ENCODE peak calls at places on chromosome 1, in five cellular contexts. Z, H, U, F and W are unnamed samples.

GRCh38 chr1:19828546-19828945 is 13.5 kb upstream of the RNF186 start:
- DNase-seq in U (no peak), H (no peak), F (no peak), Z (no peak), W (no peak)

GRCh38 chr1:96842215-96842614 is 120.6 kb downstream of the PTBP2 start:
- DNase-seq in U (no peak), Z (no peak), F (no peak), H (no peak), W (no peak)

GRCh38 chr1:243495442-243496172 is 239.8 kb downstream of the SDCCAG8 start:
- DNase-seq in H (no peak), F (no peak), Z (no peak), U (peak), W (no peak)

GRCh38 chr1:183956559-183957188 is 80.9 kb downstream of the COLGALT2 start:
- DNase-seq in F (peak), Z (peak), U (no peak), H (peak), W (peak)

GRCh38 chr1:107748529-107748928 is 216.5 kb downstream of the VAV3 start:
- DNase-seq in U (no peak), F (no peak), H (no peak), Z (no peak), W (no peak)

GRCh38 chr1:216064643-216065042 is 358.6 kb downstream of the USH2A start:
- DNase-seq in F (no peak), U (no peak), H (no peak), Z (no peak), W (no peak)

GRCh38 chr1:46068525-46068924 is 63.9 kb downstream of the PIK3R3 start:
- DNase-seq in Z (no peak), H (no peak), F (no peak), U (no peak), W (no peak)

GRCh38 chr1:223216482-223217205 is 73.6 kb upstream of the TLR5 start:
- DNase-seq in U (no peak), H (no peak), Z (no peak), F (no peak), W (no peak)

GRCh38 chr1:226026833-226027232 is 27.7 kb upstream of the SDE2 start:
- DNase-seq in U (no peak), Z (no peak), F (no peak), H (no peak), W (no peak)

GRCh38 chr1:206005761-206006160 is 2.6 kb upstream of the RAB7B start:
- DNase-seq in Z (no peak), H (no peak), F (no peak), U (no peak), W (no peak)

GRCh38 chr1:94858276-94858675 is 38.1 kb downstream of the SLC44A3 start:
- DNase-seq in U (no peak), F (no peak), H (no peak), Z (no peak), W (no peak)

GRCh38 chr1:67937651-67938050 is 104.4 kb upstream of the GNG12 start:
- DNase-seq in H (no peak), F (no peak), U (no peak), Z (no peak), W (no peak)

GRCh38 chr1:226863446-226863845 is 7.0 kb upstream of the PSEN2 start:
- DNase-seq in Z (no peak), U (no peak), F (no peak), H (no peak), W (no peak)

GRCh38 chr1:56973898-56974752 is 8.3 kb upstream of the C8B start:
- DNase-seq in U (peak), Z (no peak), H (no peak), F (no peak), W (no peak)

GRCh38 chr1:181604482-181604881 is 121.2 kb downstream of the CACNA1E start:
- DNase-seq in Z (no peak), F (no peak), U (peak), H (no peak), W (no peak)

GRCh38 chr1:25594971-25595370 is 21.6 kb upstream of the MAN1C1 start:
- DNase-seq in Z (no peak), U (no peak), F (no peak), H (no peak), W (no peak)

GRCh38 chr1:25586181-25586588 is 30.4 kb upstream of the MAN1C1 start:
- DNase-seq in U (no peak), H (no peak), F (no peak), Z (no peak), W (no peak)

GRCh38 chr1:25587290-25587689 is 29.3 kb upstream of the MAN1C1 start:
- DNase-seq in U (no peak), H (no peak), Z (peak), F (no peak), W (no peak)

DNA sequence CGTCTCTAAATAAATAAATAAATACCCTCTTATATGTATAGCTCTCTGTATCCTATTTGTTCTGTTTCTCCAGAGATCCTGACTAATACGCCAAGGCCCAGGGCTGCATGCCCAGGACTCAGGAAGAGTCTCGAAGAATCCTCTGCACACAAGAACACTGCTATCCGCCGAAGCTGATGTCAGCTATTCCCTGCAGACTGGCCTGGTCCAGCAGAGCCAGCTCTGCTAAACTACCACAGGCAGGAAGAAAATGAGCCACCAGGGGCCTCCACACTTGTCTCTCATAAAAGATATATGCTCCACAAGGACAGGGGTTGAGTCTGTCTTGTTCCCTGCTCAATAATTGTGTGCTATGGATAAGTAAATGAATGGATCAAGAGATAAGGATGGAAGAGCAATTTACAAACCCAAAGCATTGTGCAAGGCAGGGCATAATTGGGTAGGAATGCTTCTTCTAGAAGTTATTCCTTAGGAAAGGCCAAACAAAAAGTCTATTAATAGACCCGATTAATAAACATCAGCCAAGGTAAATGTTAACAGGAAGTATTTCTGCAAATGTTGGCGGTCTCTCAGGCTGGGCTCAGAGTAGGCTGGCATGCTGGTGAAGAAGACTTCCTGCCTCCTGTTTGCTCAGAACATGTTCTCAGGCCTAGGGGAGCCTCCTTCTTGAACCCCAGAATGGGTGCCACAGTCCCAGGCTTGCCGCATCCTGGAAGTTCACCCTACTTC is 26.3 kb upstream of the MAN1C1 start:
- DNase-seq in U (no peak), Z (no peak), H (peak), F (no peak), W (no peak)
- TF ChIP-seq CTCF in U (no peak), Z (no peak), H (peak), F (no peak), W (no peak)

GRCh38 chr1:157001304-157001703 is 44.2 kb downstream of the ARHGEF11 start:
- DNase-seq in H (no peak), Z (no peak), U (no peak), F (no peak), W (no peak)

GRCh38 chr1:157000686-157001085 is 44.9 kb downstream of the ARHGEF11 start:
- DNase-seq in H (no peak), Z (no peak), U (no peak), F (no peak), W (no peak)

GRCh38 chr1:156998301-156998700 is 47.2 kb downstream of the ARHGEF11 start:
- DNase-seq in F (no peak), Z (no peak), U (no peak), H (no peak), W (no peak)

GRCh38 chr1:156999596-157000320 is 45.8 kb downstream of the ARHGEF11 start:
- DNase-seq in U (no peak), H (no peak), F (no peak), Z (peak), W (no peak)

GRCh38 chr1:156998840-156999239 is 46.7 kb downstream of the ARHGEF11 start:
- DNase-seq in U (no peak), F (no peak), H (no peak), Z (no peak), W (no peak)
- TF ChIP-seq CTCF in U (no peak), F (no peak), H (no peak), Z (no peak), W (no peak)

GRCh38 chr1:194466706-194467105 is 1280.3 kb upstream of the B3GALT2 start:
- DNase-seq in F (no peak), H (no peak), Z (no peak), U (no peak), W (no peak)
- TF ChIP-seq CTCF in F (peak), H (no peak), Z (no peak), U (no peak), W (no peak)

DNA sequence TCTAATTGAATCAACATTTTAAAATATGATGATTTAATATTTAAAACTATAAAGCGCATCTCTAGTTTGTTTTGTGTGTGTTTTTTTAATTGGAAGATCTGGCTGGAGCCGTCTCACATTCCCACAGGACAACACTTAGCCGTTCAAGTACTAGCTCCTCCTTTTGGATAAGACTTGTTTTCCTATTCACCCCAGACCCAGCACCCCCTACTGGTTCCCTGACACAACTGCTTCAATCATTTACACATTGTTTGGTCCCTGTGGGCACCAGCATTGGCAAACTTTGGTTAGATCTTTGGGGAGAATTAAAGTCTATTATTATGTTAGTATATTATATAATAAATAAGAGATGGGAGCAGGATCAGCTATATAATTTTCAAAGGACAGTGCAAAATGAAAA is 34.5 kb downstream of the TYW3 start:
- DNase-seq in H (no peak), U (no peak), Z (peak), F (peak), W (peak)
- TF ChIP-seq CTCF in H (no peak), U (peak), Z (peak), F (peak), W (no peak)

DNA sequence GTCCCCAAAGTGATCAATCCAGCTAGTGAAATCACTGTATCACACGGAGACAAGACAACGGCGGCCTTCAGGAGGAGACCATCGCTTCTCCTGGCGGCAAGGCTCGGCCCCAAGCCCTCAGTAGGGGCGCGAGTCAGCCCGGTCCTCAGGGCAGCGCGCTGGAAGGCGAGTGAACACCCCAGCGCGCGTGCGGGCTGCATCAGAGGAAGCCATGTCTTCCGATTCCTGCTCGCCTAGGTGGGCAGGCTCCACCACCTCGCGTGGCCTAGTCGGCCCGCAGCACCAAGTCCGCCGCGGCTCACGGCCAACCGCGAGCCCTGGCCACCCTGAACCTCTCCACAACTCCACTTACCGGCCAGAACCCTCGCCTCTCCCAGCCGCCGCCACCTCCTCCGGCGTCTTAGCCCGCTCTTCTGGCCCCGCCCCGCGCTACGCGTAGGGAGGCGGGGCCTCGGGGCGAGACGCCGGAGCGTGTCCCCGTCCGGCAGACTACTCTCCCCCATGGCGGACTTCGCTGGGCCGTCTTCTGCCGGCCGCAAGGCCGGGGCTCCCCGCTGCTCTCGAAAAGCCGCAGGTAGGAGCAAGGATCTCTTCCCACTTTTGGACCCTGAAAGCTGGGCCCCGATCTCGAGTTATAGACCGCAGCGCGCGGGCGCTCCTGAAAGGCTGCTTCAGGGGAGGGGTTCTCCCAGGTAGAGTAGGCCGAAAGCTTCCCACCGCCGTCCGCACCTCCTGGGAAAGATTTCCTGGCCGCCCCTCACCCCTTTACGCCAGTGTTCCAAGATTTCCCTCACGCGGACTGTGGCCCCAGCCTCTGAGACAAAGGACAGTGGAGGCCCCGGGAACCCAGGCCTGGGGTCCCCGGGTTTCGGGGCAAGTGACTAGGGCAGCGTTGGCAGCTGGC is at the start of the genes GLMN and RPAP2:
- DNase-seq in Z (peak), U (peak), H (peak), F (no peak), W (peak)
- TF ChIP-seq CTCF in Z (no peak), U (no peak), H (no peak), F (no peak), W (peak)